ENCODE peak calls at places on chromosomes 12 and 14, in four cellular contexts. W, Z, J and I are unnamed samples.

GRCh38 chr14:104775073-104775489 is 20.5 kb downstream of the AKT1 start:
- DNase-seq in W (no peak), Z (no peak), J (no peak), I (no peak)

GRCh38 chr12:92561543-92561899 is 141.3 kb upstream of the PLEKHG7 start:
- DNase-seq in W (no peak), Z (no peak), J (no peak), I (no peak)

GRCh38 chr12:106126441-106127288 is 12.1 kb downstream of the NUAK1 start:
- DNase-seq in Z (no peak), W (no peak), J (no peak), I (no peak)

GRCh38 chr12:80837342-80837978 is 100.3 kb downstream of the LIN7A start:
- DNase-seq in Z (no peak), J (peak; percentile 6), W (no peak), I (no peak)

GRCh38 chr14:22375321-22375930 is 213.6 kb downstream of the DAD1 start:
- DNase-seq in Z (no peak), W (no peak), J (peak; percentile 13), I (no peak)

GRCh38 chr14:102221026-102221425 is 81.3 kb downstream of the WDR20 start:
- DNase-seq in Z (no peak), W (no peak), J (peak; percentile 30), I (no peak)

GRCh38 chr14:34237098-34237497 is 224.9 kb downstream of the SPTSSA start:
- DNase-seq in J (no peak), W (no peak), Z (no peak), I (no peak)

GRCh38 chr12:69897744-69898143 is 72.7 kb downstream of the MYRFL start:
- DNase-seq in J (no peak), W (no peak), Z (no peak), I (no peak)

GRCh38 chr12:118033902-118034301 is 17.4 kb downstream of the RFC5 start:
- DNase-seq in J (no peak), Z (no peak), W (no peak), I (no peak)

GRCh38 chr14:69004731-69005431 is 25.8 kb upstream of the ACTN1 start:
- DNase-seq in Z (no peak), W (no peak), J (no peak), I (no peak)

GRCh38 chr12:103249614-103250013 is 246.2 kb downstream of the C12orf42 start:
- DNase-seq in J (no peak), W (no peak), Z (no peak), I (no peak)

GRCh38 chr14:29734732-29735131 is 192.9 kb downstream of the PRKD1 start:
- DNase-seq in Z (no peak), J (no peak), W (no peak), I (no peak)

GRCh38 chr14:68782091-68782981 is 10.5 kb downstream of the ZFP36L1 start:
- DNase-seq in W (peak; percentile 45), Z (peak; percentile 73), J (no peak), I (peak; percentile 50)

GRCh38 chr14:106185837-106186233 is 659.5 kb downstream of the TMEM121 start:
- DNase-seq in J (no peak), Z (peak; percentile 54), W (peak; percentile 70), I (no peak)

GRCh38 chr14:51653096-51653814 is 1.5 kb downstream of the FRMD6 start:
- DNase-seq in W (no peak), Z (no peak), J (peak; percentile 53), I (no peak)

GRCh38 chr12:10802587-10802986 is at the start of gene TAS2R7:
- DNase-seq in W (no peak), J (no peak), Z (no peak), I (no peak)

GRCh38 chr12:89040146-89040964 is 311.9 kb downstream of the DUSP6 start:
- DNase-seq in Z (peak; percentile 87), J (no peak), W (peak; percentile 46), I (no peak)

GRCh38 chr12:113422929-113423669 is 919 bp downstream of the SDSL start:
- DNase-seq in J (no peak), Z (no peak), W (no peak), I (no peak)

GRCh38 chr14:64717870-64718269 is 13.6 kb downstream of the PLEKHG3 start:
- DNase-seq in J (no peak), W (no peak), Z (no peak), I (peak; percentile 73)

GRCh38 chr12:16003460-16003859 is 92.3 kb downstream of the DERA start:
- DNase-seq in J (no peak), Z (no peak), W (no peak), I (no peak)

GRCh38 chr14:55772521-55772920 is 192.5 kb downstream of the KTN1 start:
- DNase-seq in J (no peak), Z (no peak), W (no peak), I (no peak)

GRCh38 chr14:77104393-77104792 is 6.3 kb downstream of the CIPC start:
- DNase-seq in Z (no peak), W (no peak), J (no peak), I (no peak)

GRCh38 chr12:113097716-113098427 is 37.7 kb downstream of the RASAL1 start:
- DNase-seq in W (no peak), Z (no peak), J (no peak), I (no peak)

GRCh38 chr12:132194056-132194455 is 49.8 kb downstream of the NOC4L start:
- DNase-seq in Z (peak; percentile 46), J (no peak), W (no peak), I (no peak)

GRCh38 chr12:16515666-16516065 is 90.3 kb downstream of the LMO3 start:
- DNase-seq in W (no peak), J (no peak), Z (no peak), I (no peak)

GRCh38 chr12:82896979-82897378 is 210.3 kb downstream of the TMTC2 start:
- DNase-seq in Z (no peak), J (no peak), W (no peak), I (no peak)